ENCODE peak calls at places on chromosomes 6 and 20, in six cellular contexts. Y is AG04450, T is tibial nerve, H is fibroblast of the conjunctiva, O is activated gamma-delta T cell treated with Interleukin-2 at 50 U/mL for 16 hours, M is psoas muscle. I is an unnamed sample.

GRCh38 chr6:98463038-98463437 is 371.3 kb upstream of the POU3F2 start:
- DNase-seq in Y (no peak), T (no peak), H (no peak), O (no peak), M (no peak), I (no peak)

GRCh38 chr6:134436281-134436815 is 118.4 kb upstream of the SGK1 start:
- DNase-seq in Y (peak), T (no peak), H (peak), O (peak), M (peak), I (peak)

GRCh38 chr20:35563834-35564233 is 22.0 kb downstream of the ERGIC3 start:
- DNase-seq in Y (no peak), T (no peak), H (no peak), O (no peak), M (no peak), I (no peak)

GRCh38 chr6:15996030-15996429 is 132.9 kb upstream of the MYLIP start:
- DNase-seq in Y (no peak), T (no peak), H (no peak), O (no peak), M (no peak), I (no peak)

GRCh38 chr20:57588596-57588995 is 27.7 kb downstream of the PCK1 start:
- DNase-seq in Y (no peak), T (no peak), H (no peak), O (no peak), M (no peak), I (no peak)

GRCh38 chr6:52417675-52418111 is 2.4 kb upstream of the EFHC1 start:
- DNase-seq in Y (no peak), T (no peak), H (peak), O (no peak), M (no peak), I (no peak)

GRCh38 chr20:25065625-25066338 is 7.8 kb upstream of the ACSS1 start:
- DNase-seq in Y (no peak), T (peak), H (peak), O (peak), M (peak), I (peak)

GRCh38 chr20:43579861-43580793 is 10.6 kb upstream of the IFT52 start:
- DNase-seq in Y (no peak), T (no peak), H (no peak), O (no peak), M (no peak), I (no peak)

GRCh38 chr6:116467096-116467495 is 5.9 kb downstream of the CALHM6 start:
- DNase-seq in Y (no peak), T (no peak), H (no peak), O (no peak), M (no peak), I (no peak)

GRCh38 chr20:47150403-47151152 is 205.9 kb downstream of the ZMYND8 start:
- DNase-seq in Y (no peak), T (peak), H (peak), O (no peak), M (peak), I (peak)

GRCh38 chr6:51339728-51340127 is 521.1 kb downstream of the TFAP2B start:
- DNase-seq in Y (no peak), T (no peak), H (no peak), O (no peak), M (no peak), I (no peak)

GRCh38 chr20:58131111-58131510 is 97.3 kb downstream of the ANKRD60 start:
- DNase-seq in Y (no peak), T (no peak), H (no peak), O (no peak), M (no peak), I (peak)

GRCh38 chr20:45893831-45894230 is 2.7 kb downstream of the CTSA start:
- DNase-seq in Y (no peak), T (no peak), H (no peak), O (no peak), M (no peak), I (no peak)

GRCh38 chr6:136506124-136506799 is 44.0 kb downstream of the MAP7 start:
- DNase-seq in Y (no peak), T (no peak), H (no peak), O (no peak), M (no peak), I (no peak)

GRCh38 chr20:62197801-62198200 is 15.0 kb downstream of the MTG2 start:
- DNase-seq in Y (no peak), T (no peak), H (no peak), O (no peak), M (no peak), I (no peak)

GRCh38 chr6:47047479-47048411 is 5.6 kb upstream of the ADGRF1 start:
- DNase-seq in Y (peak), T (peak), H (peak), O (no peak), M (no peak), I (peak)

GRCh38 chr20:12077835-12078374 is 160.2 kb downstream of the BTBD3 start:
- DNase-seq in Y (no peak), T (no peak), H (no peak), O (no peak), M (no peak), I (peak)

GRCh38 chr20:56631990-56632327 is 2.9 kb downstream of the TFAP2C start:
- DNase-seq in Y (no peak), T (no peak), H (no peak), O (no peak), M (no peak), I (no peak)

GRCh38 chr6:48813821-48814220 is 649.2 kb downstream of the MMUT start:
- DNase-seq in Y (no peak), T (no peak), H (peak), O (no peak), M (no peak), I (no peak)

GRCh38 chr20:31475032-31475431 is at the start of the genes DEFB124 and REM1:
- DNase-seq in Y (no peak), T (no peak), H (no peak), O (no peak), M (peak), I (peak)

GRCh38 chr6:139370047-139370706 is 4.3 kb downstream of the CITED2 start:
- DNase-seq in Y (no peak), T (no peak), H (peak), O (no peak), M (no peak), I (no peak)

GRCh38 chr6:5866547-5867051 is 140.1 kb downstream of the NRN1 start:
- DNase-seq in Y (no peak), T (no peak), H (peak), O (no peak), M (no peak), I (no peak)

GRCh38 chr6:5112065-5112799 is 27.1 kb downstream of the PPP1R3G start:
- DNase-seq in Y (no peak), T (no peak), H (no peak), O (no peak), M (no peak), I (no peak)

GRCh38 chr6:157372501-157373280 is 8.3 kb upstream of the ZDHHC14 start:
- DNase-seq in Y (no peak), T (no peak), H (no peak), O (no peak), M (no peak), I (no peak)

GRCh38 chr6:81565071-81565470 is 187.4 kb downstream of the TENT5A start:
- DNase-seq in Y (no peak), T (no peak), H (no peak), O (no peak), M (no peak), I (no peak)

GRCh38 chr20:63572071-63572787 is 1.8 kb downstream of the HELZ2 start:
- DNase-seq in Y (no peak), T (no peak), H (no peak), O (no peak), M (no peak), I (no peak)

GRCh38 chr6:146339716-146340115 is 203.9 kb upstream of the RAB32 start:
- DNase-seq in Y (no peak), T (no peak), H (no peak), O (no peak), M (no peak), I (no peak)